ENCODE peak calls at places on chromosomes 2 and 18, in six cellular contexts. Y is Peyer's patch, W is A549, Q is substantia nigra, R is K562, K is cardiac muscle cell. H is an unnamed sample.

GRCh38 chr2:54556659-54557121 is 100.6 kb downstream of the SPTBN1 start:
- DNase-seq in Q (no peak), K (peak; percentile 74), R (no peak), W (no peak), Y (no peak), H (no peak)

GRCh38 chr2:159035790-159036411 is 67.5 kb downstream of the TANC1 start:
- DNase-seq in W (peak; percentile 64), K (peak; percentile 51), Q (no peak), R (peak; percentile 34), Y (no peak), H (peak; percentile 71)

GRCh38 chr2:128369126-128369555 is 50.5 kb upstream of the HS6ST1 start:
- DNase-seq in W (no peak), R (no peak), K (no peak), Y (no peak), Q (no peak), H (no peak)

GRCh38 chr2:51795248-51795888 is 763.4 kb upstream of the NRXN1 start:
- DNase-seq in Y (no peak), K (peak; percentile 5), W (peak; percentile 19), Q (no peak), R (no peak), H (no peak)

GRCh38 chr2:226963528-226963927 is 127.7 kb downstream of the RHBDD1 start:
- DNase-seq in R (peak; percentile 10), Q (no peak), Y (no peak), K (peak; percentile 54), W (peak; percentile 29), H (no peak)

GRCh38 chr18:76461148-76461547 is 33.9 kb downstream of the ZNF516 start:
- DNase-seq in Q (no peak), K (no peak), Y (no peak), R (no peak), W (no peak), H (no peak)

GRCh38 chr2:158936978-158937377 is 31.5 kb upstream of the TANC1 start:
- DNase-seq in Y (no peak), R (no peak), Q (no peak), W (no peak), K (peak; percentile 92), H (peak; percentile 27)

GRCh38 chr2:47373747-47374146 is 29.2 kb upstream of the MSH2 start:
- DNase-seq in Y (no peak), Q (peak; percentile 7), W (peak; percentile 60), K (no peak), R (peak; percentile 52), H (no peak)

GRCh38 chr2:70767699-70768584 is at the start of gene ADD2:
- DNase-seq in K (peak; percentile 42), Y (peak; percentile 33), R (peak; percentile 86), Q (peak; percentile 33), W (peak; percentile 81), H (no peak)

GRCh38 chr2:196291873-196292800 is 120.8 kb upstream of the STK17B start:
- DNase-seq in R (no peak), Y (peak; percentile 36), K (no peak), Q (no peak), W (no peak), H (peak; percentile 98)

GRCh38 chr2:195594248-195594647 is 62.8 kb upstream of the SLC39A10 start:
- DNase-seq in W (no peak), R (no peak), K (peak; percentile 17), Y (no peak), Q (no peak), H (no peak)

GRCh38 chr2:64679673-64680425 is 26.1 kb upstream of the SERTAD2 start:
- DNase-seq in Y (no peak), K (no peak), Q (no peak), R (no peak), W (no peak), H (no peak)

GRCh38 chr18:77061946-77062517 is 70.6 kb downstream of the MBP start:
- DNase-seq in R (no peak), W (no peak), Y (peak; percentile 63), Q (peak; percentile 35), K (no peak), H (no peak)

GRCh38 chr2:105889046-105889445 is 144.3 kb downstream of the NCK2 start:
- DNase-seq in R (no peak), K (no peak), Y (no peak), Q (no peak), W (no peak), H (no peak)
- H3K27ac ChIP-seq in R (no peak overlapping the region), K (no peak overlapping the region), Y (no peak overlapping the region), Q (no peak overlapping the region), W (no peak overlapping the region), H (no peak overlapping the region)

GRCh38 chr18:23827681-23828080 is 138.4 kb downstream of the LAMA3 start:
- DNase-seq in K (no peak), R (no peak), W (no peak), Y (no peak), Q (no peak), H (peak; percentile 88)
- H3K27ac ChIP-seq in K (no peak overlapping the region), R (no peak overlapping the region), W (no peak overlapping the region), Y (no peak overlapping the region), Q (no peak overlapping the region), H (peak overlapping the region; percentile 87)

DNA sequence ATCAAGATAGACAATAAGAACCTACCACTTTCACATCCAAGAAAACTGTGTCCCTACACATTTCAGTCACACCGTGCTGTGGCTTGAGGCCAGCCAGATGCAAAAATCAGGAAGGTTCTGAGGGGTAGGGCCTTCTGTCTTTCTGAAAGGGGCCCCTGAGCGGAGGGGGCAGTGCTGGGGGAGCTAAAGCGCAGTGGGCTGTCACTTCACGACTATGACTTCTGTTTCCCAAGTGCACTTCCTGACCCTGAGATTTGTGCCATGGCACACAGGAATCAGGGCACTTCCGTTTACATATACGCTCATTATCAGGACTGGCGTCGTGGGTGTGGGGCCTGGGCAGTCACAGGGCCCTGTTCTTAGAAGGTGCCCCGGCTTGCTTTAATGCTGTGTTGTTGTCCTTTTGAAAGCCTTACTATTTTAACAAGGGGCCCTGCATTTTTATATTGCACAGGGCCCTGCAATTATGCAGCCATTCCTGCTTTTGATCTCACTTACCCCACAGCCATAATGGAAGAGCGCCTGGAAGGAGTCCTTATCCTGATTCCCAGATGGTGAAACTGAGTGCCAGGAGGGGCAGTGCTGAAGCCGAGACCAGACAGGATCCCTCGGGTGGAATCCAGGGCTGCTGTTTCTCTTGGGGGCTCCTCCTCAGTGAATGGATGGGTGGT is 620 bp downstream of the NGEF start:
- DNase-seq in Q (no peak), Y (no peak), K (no peak), R (no peak), W (no peak), H (no peak)
- H3K27ac ChIP-seq in Q (no peak overlapping the region), Y (peak overlapping the region; percentile 68), K (no peak overlapping the region), R (no peak overlapping the region), W (peak overlapping the region; percentile 51), H (no peak overlapping the region)

DNA sequence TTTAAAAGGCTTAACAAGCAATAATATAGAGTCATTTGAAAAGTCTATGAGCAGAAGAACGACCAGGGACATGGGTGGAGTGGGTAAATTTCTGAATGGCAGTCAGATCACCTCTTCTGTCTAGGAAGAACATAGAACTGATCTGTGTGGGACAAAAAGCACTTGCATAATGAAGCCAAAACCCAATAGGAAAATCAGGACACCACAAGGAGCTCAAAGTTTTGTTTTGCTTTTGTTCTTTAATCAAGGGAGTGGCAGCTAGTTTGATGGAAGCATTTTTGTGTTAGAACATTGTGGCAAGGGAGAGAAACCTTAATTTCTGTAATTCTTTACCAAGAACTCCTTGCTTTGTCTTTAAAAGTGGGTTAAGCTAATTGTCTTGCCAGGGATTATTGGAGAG is 240.2 kb upstream of the TANK start:
- DNase-seq in Y (no peak), W (no peak), K (no peak), Q (no peak), R (no peak), H (no peak)
- H3K27ac ChIP-seq in Y (no peak overlapping the region), W (no peak overlapping the region), K (no peak overlapping the region), Q (no peak overlapping the region), R (no peak overlapping the region), H (no peak overlapping the region)

GRCh38 chr18:21450913-21451312 is 149.6 kb downstream of the ESCO1 start:
- DNase-seq in Q (no peak), R (no peak), Y (no peak), W (no peak), K (no peak), H (no peak)

GRCh38 chr18:21454725-21455124 is 145.8 kb downstream of the ESCO1 start:
- DNase-seq in Y (no peak), Q (no peak), K (no peak), R (no peak), W (no peak), H (no peak)

GRCh38 chr18:21452808-21453511 is 147.5 kb downstream of the ESCO1 start:
- DNase-seq in K (no peak), Q (no peak), W (no peak), Y (no peak), R (no peak), H (no peak)

GRCh38 chr18:21452381-21452780 is 148.1 kb downstream of the ESCO1 start:
- DNase-seq in Q (no peak), K (no peak), W (no peak), R (no peak), Y (no peak), H (no peak)

DNA sequence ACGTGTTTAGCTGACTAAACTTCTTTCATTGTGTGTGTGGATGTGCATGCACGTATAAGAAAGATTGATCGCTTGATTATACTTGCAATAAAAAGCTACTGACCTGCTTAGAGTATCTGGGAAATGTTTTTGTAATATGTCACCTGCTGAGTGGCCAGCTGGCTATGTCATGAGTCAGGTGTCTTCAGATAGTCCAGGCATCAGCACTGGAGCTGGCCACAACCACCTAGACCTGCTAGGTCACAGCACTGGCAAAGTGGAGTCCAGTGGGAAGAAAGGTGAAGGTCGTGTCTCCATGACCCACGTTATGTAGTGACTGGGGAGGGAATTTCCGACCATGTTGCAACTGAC is 147.0 kb downstream of the ESCO1 start:
- DNase-seq in K (no peak), Y (no peak), R (no peak), Q (no peak), W (no peak), H (no peak)
- H3K27ac ChIP-seq in K (no peak overlapping the region), Y (no peak overlapping the region), R (no peak overlapping the region), Q (no peak overlapping the region), W (no peak overlapping the region), H (no peak overlapping the region)

DNA sequence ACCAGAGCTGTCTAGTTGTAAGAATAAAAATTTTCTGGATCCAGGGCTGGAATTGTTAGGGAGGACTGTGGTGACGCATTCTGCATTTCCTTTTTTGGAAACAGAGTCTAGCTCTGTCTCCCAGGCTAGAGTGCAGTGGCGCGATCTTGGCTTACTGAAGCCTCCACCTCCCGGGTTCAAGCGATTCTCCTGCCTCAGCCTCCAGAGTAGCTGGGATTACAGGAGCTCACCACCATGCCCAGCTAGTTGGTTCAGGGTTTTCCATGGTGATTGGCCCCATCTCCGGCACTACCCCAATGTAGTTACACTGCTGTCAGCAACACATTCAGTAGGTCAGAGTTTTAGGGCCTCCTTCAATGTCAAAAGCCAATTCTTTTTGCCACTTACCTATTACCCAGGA is 58.6 kb upstream of the RNF152 start:
- DNase-seq in K (no peak), Y (no peak), Q (no peak), W (no peak), R (no peak), H (no peak)
- H3K27ac ChIP-seq in K (no peak overlapping the region), Y (no peak overlapping the region), Q (no peak overlapping the region), W (no peak overlapping the region), R (no peak overlapping the region), H (peak overlapping the region; percentile 86)

H was measured in epithelial cell of prostate.